ENCODE peak calls at places on chromosomes 1 and 21, in five cellular contexts. D is CD8-positive, alpha-beta memory T cell; Q is stimulated activated effector memory CD8-positive, alpha-beta T cell treated with anti-CD3 and anti-CD28 coated beads, Interleukin-12 subunit alpha, Interleukin-12 subunit beta, amount 100 ng/mL, for 72 hours; W is HEK293T; M is CD14-positive monocyte. T is an unnamed sample.

GRCh38 chr21:33899199-33899598 is 16.4 kb downstream of the ATP5PO start:
- DNase-seq in Q (no peak), M (no peak), W (no peak), D (no peak), T (no peak)

GRCh38 chr1:154386643-154387352 is 18.3 kb upstream of the IL6R start:
- DNase-seq in Q (peak), W (no peak), M (no peak), D (peak), T (no peak)

GRCh38 chr1:232833966-232834535 is 28.8 kb downstream of the MAP10 start:
- DNase-seq in M (no peak), Q (no peak), D (no peak), W (no peak), T (no peak)

GRCh38 chr1:207654320-207654719 is 9.4 kb downstream of the CR1L start:
- DNase-seq in W (no peak), M (no peak), Q (no peak), D (no peak), T (peak)

GRCh38 chr1:7363481-7363880 is 407.6 kb upstream of the VAMP3 start:
- DNase-seq in W (no peak), Q (no peak), M (no peak), D (no peak), T (no peak)

GRCh38 chr1:159828916-159829634 is 2.4 kb downstream of the SLAMF8 start:
- DNase-seq in D (no peak), M (peak), W (peak), Q (no peak), T (peak)

GRCh38 chr1:89065077-89065868 is at the start of gene GBP1:
- DNase-seq in D (peak), Q (no peak), M (no peak), W (no peak), T (no peak)

GRCh38 chr1:27306892-27307850 is 14.8 kb upstream of the TMEM222 start:
- DNase-seq in W (no peak), M (no peak), D (no peak), Q (no peak), T (no peak)

GRCh38 chr1:59718064-59718988 is 96.4 kb upstream of the HOOK1 start:
- DNase-seq in Q (no peak), D (no peak), M (no peak), W (peak), T (peak)

GRCh38 chr1:88462481-88463261 is 221.4 kb upstream of the PKN2 start:
- DNase-seq in M (no peak), W (peak), Q (no peak), D (no peak), T (peak)

GRCh38 chr1:114215426-114215825 is 61.8 kb upstream of the SYT6 start:
- DNase-seq in M (no peak), Q (no peak), W (no peak), D (no peak), T (no peak)

GRCh38 chr21:17612023-17612564 is 607 bp downstream of the BTG3 start:
- DNase-seq in D (peak), W (no peak), Q (peak), M (peak), T (peak)

GRCh38 chr1:9628541-9629444 is 22.7 kb upstream of the PIK3CD start:
- DNase-seq in D (peak), M (no peak), Q (peak), W (no peak), T (no peak)

GRCh38 chr1:121516279-121516967 is 331.6 kb downstream of the SRGAP2C start:
- DNase-seq in Q (peak), D (peak), M (peak), W (no peak), T (no peak)

GRCh38 chr1:20534659-20535417 is 17.5 kb upstream of the FAM43B start:
- DNase-seq in W (no peak), D (no peak), Q (no peak), M (no peak), T (no peak)

GRCh38 chr1:238653693-238654321 is 732.6 kb upstream of the CHRM3 start:
- DNase-seq in M (no peak), D (no peak), W (no peak), Q (no peak), T (no peak)

GRCh38 chr1:208542309-208542708 is 298.1 kb upstream of the PLXNA2 start:
- DNase-seq in D (no peak), W (no peak), M (no peak), Q (no peak), T (no peak)

GRCh38 chr1:194705123-194705522 is 1518.7 kb upstream of the B3GALT2 start:
- DNase-seq in W (no peak), Q (no peak), M (no peak), D (no peak), T (no peak)

GRCh38 chr1:171427852-171428471 is 57.4 kb upstream of the PRRC2C start:
- DNase-seq in M (no peak), D (no peak), W (no peak), Q (no peak), T (no peak)

GRCh38 chr1:180912801-180913616 is at the start of gene KIAA1614:
- DNase-seq in D (no peak), W (no peak), Q (no peak), M (no peak), T (no peak)

GRCh38 chr1:32309960-32310359 is 18.1 kb downstream of the HDAC1 start:
- DNase-seq in M (no peak), W (no peak), Q (no peak), D (no peak), T (no peak)

GRCh38 chr1:205179842-205180241 is 31.7 kb downstream of the DSTYK start:
- DNase-seq in M (no peak), D (no peak), W (no peak), Q (no peak), T (no peak)

GRCh38 chr1:36523850-36524249 is 41.1 kb upstream of the CSF3R start:
- DNase-seq in D (no peak), M (peak), W (no peak), Q (no peak), T (no peak)

GRCh38 chr21:34996304-34997081 is 52.6 kb downstream of the RUNX1 start:
- DNase-seq in D (no peak), Q (no peak), W (no peak), M (no peak), T (no peak)

GRCh38 chr1:28480308-28480707 is 25.5 kb upstream of the RCC1 start:
- DNase-seq in Q (no peak), M (no peak), D (no peak), W (no peak), T (no peak)

GRCh38 chr1:3035871-3036645 is 14.8 kb downstream of the ACTRT2 start:
- DNase-seq in W (no peak), Q (no peak), M (no peak), D (no peak), T (no peak)

GRCh38 chr1:239772456-239772855 is 319.2 kb upstream of the FMN2 start:
- DNase-seq in W (no peak), D (no peak), M (no peak), Q (no peak), T (no peak)

GRCh38 chr1:28719332-28719619 is 17.5 kb upstream of the YTHDF2 start:
- DNase-seq in M (no peak), Q (no peak), D (no peak), W (no peak), T (no peak)

GRCh38 chr1:32868806-32869455 is 1.8 kb downstream of the FNDC5 start:
- DNase-seq in D (no peak), M (no peak), W (no peak), Q (no peak), T (no peak)

GRCh38 chr1:231991231-231991630 is 364.6 kb downstream of the DISC1 start:
- DNase-seq in D (no peak), W (no peak), M (no peak), Q (no peak), T (no peak)

GRCh38 chr1:81470250-81470649 is 330.5 kb upstream of the ADGRL2 start:
- DNase-seq in Q (no peak), M (no peak), D (no peak), W (no peak), T (no peak)